ENCODE peak calls at places on chromosomes 7 and 10, in ten cellular contexts. One of them, this sample, is unnamed. For H3K9me3 and H3K36me3, the result is how much of the 10 kb centered on the place peaks cover.

GRCh38 chr10:75623310-75623940 is 192.0 kb downstream of the LRMDA start:
- DNase-seq in lower lobe of right lung: no peak
- DNase-seq in transverse colon: no peak
- DNase-seq in uterus: no peak
- DNase-seq in sigmoid colon: no peak
- DNase-seq in colonic mucosa: no peak
- DNase-seq in DND-41: no peak
- DNase-seq in effector memory CD4-positive, alpha-beta T cell: no peak
- DNase-seq in Karpas-422: no peak
- DNase-seq in hepatocyte: no peak
- DNase-seq in this sample: no peak

GRCh38 chr10:90162464-90162863 is 461.1 kb downstream of the KIF20B start:
- DNase-seq in lower lobe of right lung: no peak
- DNase-seq in transverse colon: no peak
- DNase-seq in uterus: no peak
- DNase-seq in sigmoid colon: no peak
- DNase-seq in colonic mucosa: no peak
- DNase-seq in DND-41: no peak
- DNase-seq in effector memory CD4-positive, alpha-beta T cell: no peak
- DNase-seq in Karpas-422: no peak
- DNase-seq in hepatocyte: no peak
- DNase-seq in this sample: no peak

GRCh38 chr10:118723467-118723866 is 31.3 kb downstream of the CACUL1 start:
- DNase-seq in lower lobe of right lung: no peak
- DNase-seq in transverse colon: no peak
- DNase-seq in uterus: no peak
- DNase-seq in sigmoid colon: no peak
- DNase-seq in colonic mucosa: no peak
- DNase-seq in DND-41: no peak
- DNase-seq in effector memory CD4-positive, alpha-beta T cell: no peak
- DNase-seq in Karpas-422: no peak
- DNase-seq in hepatocyte: no peak
- DNase-seq in this sample: no peak

GRCh38 chr7:150986099-150986512 is 4.7 kb upstream of the NOS3 start:
- DNase-seq in lower lobe of right lung: no peak
- DNase-seq in transverse colon: peak
- DNase-seq in uterus: peak
- DNase-seq in sigmoid colon: no peak
- DNase-seq in colonic mucosa: peak
- DNase-seq in DND-41: peak
- DNase-seq in effector memory CD4-positive, alpha-beta T cell: no peak
- DNase-seq in Karpas-422: peak
- DNase-seq in hepatocyte: peak
- DNase-seq in this sample: no peak

GRCh38 chr10:23383637-23384036 is 39.0 kb upstream of the C10orf67 start:
- DNase-seq in lower lobe of right lung: no peak
- DNase-seq in transverse colon: no peak
- DNase-seq in uterus: no peak
- DNase-seq in sigmoid colon: no peak
- DNase-seq in colonic mucosa: no peak
- DNase-seq in DND-41: no peak
- DNase-seq in effector memory CD4-positive, alpha-beta T cell: no peak
- DNase-seq in Karpas-422: no peak
- DNase-seq in hepatocyte: no peak
- DNase-seq in this sample: no peak

GRCh38 chr10:76973091-76973514 is 664.5 kb downstream of the KCNMA1 start:
- DNase-seq in lower lobe of right lung: no peak
- DNase-seq in transverse colon: no peak
- DNase-seq in uterus: peak
- DNase-seq in sigmoid colon: no peak
- DNase-seq in colonic mucosa: no peak
- DNase-seq in DND-41: no peak
- DNase-seq in effector memory CD4-positive, alpha-beta T cell: no peak
- DNase-seq in Karpas-422: no peak
- DNase-seq in hepatocyte: peak
- DNase-seq in this sample: no peak

GRCh38 chr10:71755179-71755879 is 18.0 kb downstream of the VSIR start:
- DNase-seq in lower lobe of right lung: no peak
- DNase-seq in transverse colon: no peak
- DNase-seq in uterus: no peak
- DNase-seq in sigmoid colon: no peak
- DNase-seq in colonic mucosa: no peak
- DNase-seq in DND-41: no peak
- DNase-seq in effector memory CD4-positive, alpha-beta T cell: no peak
- DNase-seq in Karpas-422: no peak
- DNase-seq in hepatocyte: no peak
- DNase-seq in this sample: no peak

GRCh38 chr7:82050134-82050533 is 280.3 kb upstream of the HGF start:
- DNase-seq in lower lobe of right lung: no peak
- DNase-seq in transverse colon: no peak
- DNase-seq in uterus: no peak
- DNase-seq in sigmoid colon: no peak
- DNase-seq in colonic mucosa: no peak
- DNase-seq in DND-41: no peak
- DNase-seq in effector memory CD4-positive, alpha-beta T cell: no peak
- DNase-seq in Karpas-422: no peak
- DNase-seq in hepatocyte: peak
- DNase-seq in this sample: no peak

GRCh38 chr7:84389242-84389641 is 194.7 kb upstream of the SEMA3A start:
- DNase-seq in lower lobe of right lung: no peak
- DNase-seq in transverse colon: no peak
- DNase-seq in uterus: no peak
- DNase-seq in sigmoid colon: no peak
- DNase-seq in colonic mucosa: no peak
- DNase-seq in DND-41: no peak
- DNase-seq in effector memory CD4-positive, alpha-beta T cell: no peak
- DNase-seq in Karpas-422: peak
- DNase-seq in hepatocyte: no peak
- DNase-seq in this sample: no peak

GRCh38 chr7:7992502-7992901 is 23.9 kb downstream of the GLCCI1 start:
- DNase-seq in lower lobe of right lung: no peak
- DNase-seq in transverse colon: no peak
- DNase-seq in uterus: no peak
- DNase-seq in sigmoid colon: no peak
- DNase-seq in colonic mucosa: no peak
- DNase-seq in DND-41: no peak
- DNase-seq in effector memory CD4-positive, alpha-beta T cell: no peak
- DNase-seq in Karpas-422: no peak
- DNase-seq in hepatocyte: no peak
- DNase-seq in this sample: no peak

GRCh38 chr7:8000315-8000941 is 31.8 kb downstream of the GLCCI1 start:
- DNase-seq in lower lobe of right lung: no peak
- DNase-seq in transverse colon: no peak
- DNase-seq in uterus: no peak
- DNase-seq in sigmoid colon: no peak
- DNase-seq in colonic mucosa: no peak
- DNase-seq in DND-41: no peak
- DNase-seq in effector memory CD4-positive, alpha-beta T cell: no peak
- DNase-seq in Karpas-422: no peak
- DNase-seq in hepatocyte: no peak
- DNase-seq in this sample: no peak

DNA sequence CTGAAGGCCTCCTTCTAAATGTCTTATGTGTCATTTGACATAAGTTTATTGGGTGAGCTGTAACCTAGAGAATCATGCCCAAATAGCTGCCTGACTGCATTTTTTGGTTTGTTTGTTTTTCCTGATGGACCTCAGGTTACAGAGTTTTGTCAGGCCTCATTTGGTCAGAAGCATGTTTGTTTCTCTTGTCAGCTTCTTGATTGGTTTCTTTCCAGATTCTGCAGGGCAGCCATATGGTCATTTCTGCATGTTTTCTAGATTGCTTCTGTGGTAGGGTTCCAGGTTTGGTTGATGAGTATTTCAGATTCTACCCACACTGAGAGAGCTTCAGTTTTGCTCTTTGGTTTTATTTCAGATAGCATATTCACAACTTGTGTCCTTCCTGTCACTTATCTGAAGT is 28.0 kb downstream of the GLCCI1 start:
- DNase-seq in lower lobe of right lung: no peak
- DNase-seq in transverse colon: no peak
- DNase-seq in uterus: no peak
- DNase-seq in sigmoid colon: no peak
- DNase-seq in colonic mucosa: no peak
- DNase-seq in DND-41: no peak
- DNase-seq in effector memory CD4-positive, alpha-beta T cell: no peak
- DNase-seq in Karpas-422: no peak
- DNase-seq in hepatocyte: no peak
- DNase-seq in this sample: no peak
- H3K9me3 ChIP-seq in lower lobe of right lung: under half
- H3K9me3 ChIP-seq in transverse colon: under half
- H3K9me3 ChIP-seq in uterus: under half
- H3K9me3 ChIP-seq in sigmoid colon: under half
- H3K9me3 ChIP-seq in colonic mucosa: under half
- H3K9me3 ChIP-seq in DND-41: under half
- H3K9me3 ChIP-seq in effector memory CD4-positive, alpha-beta T cell: under half
- H3K9me3 ChIP-seq in Karpas-422: under half
- H3K9me3 ChIP-seq in hepatocyte: under half
- H3K9me3 ChIP-seq in this sample: under half

DNA sequence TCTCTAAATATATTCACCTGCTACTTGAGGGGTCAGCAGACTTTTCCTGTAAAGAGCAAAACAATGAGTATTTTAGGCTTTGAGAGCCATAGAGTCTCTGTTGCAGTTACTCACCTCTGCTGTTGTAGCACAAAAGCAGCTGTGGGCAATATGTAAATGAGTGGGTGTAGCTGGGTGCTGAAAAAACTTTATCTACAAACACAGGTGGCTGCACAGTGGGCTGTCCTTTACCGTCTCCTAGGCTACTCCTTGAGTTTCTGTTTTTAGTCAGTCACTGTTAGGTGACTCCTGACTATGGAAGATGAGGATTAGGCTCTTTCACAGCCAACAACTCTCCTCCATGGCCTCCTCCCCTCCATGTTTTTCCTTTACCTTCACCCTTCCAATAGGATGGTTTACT is 286.1 kb upstream of the C7orf33 start:
- DNase-seq in lower lobe of right lung: no peak
- DNase-seq in transverse colon: peak
- DNase-seq in uterus: no peak
- DNase-seq in sigmoid colon: no peak
- DNase-seq in colonic mucosa: no peak
- DNase-seq in DND-41: no peak
- DNase-seq in effector memory CD4-positive, alpha-beta T cell: no peak
- DNase-seq in Karpas-422: peak
- DNase-seq in hepatocyte: no peak
- DNase-seq in this sample: no peak
- H3K27ac ChIP-seq in lower lobe of right lung: no peak
- H3K27ac ChIP-seq in transverse colon: peak
- H3K27ac ChIP-seq in uterus: peak
- H3K27ac ChIP-seq in sigmoid colon: no peak
- H3K27ac ChIP-seq in colonic mucosa: peak
- H3K27ac ChIP-seq in DND-41: no peak
- H3K27ac ChIP-seq in effector memory CD4-positive, alpha-beta T cell: no peak
- H3K27ac ChIP-seq in Karpas-422: peak
- H3K27ac ChIP-seq in hepatocyte: no peak
- H3K27ac ChIP-seq in this sample: no peak

GRCh38 chr10:103440416-103440815 is 11.8 kb downstream of the CALHM2 start:
- DNase-seq in lower lobe of right lung: no peak
- DNase-seq in transverse colon: no peak
- DNase-seq in uterus: no peak
- DNase-seq in sigmoid colon: no peak
- DNase-seq in colonic mucosa: no peak
- DNase-seq in DND-41: no peak
- DNase-seq in effector memory CD4-positive, alpha-beta T cell: no peak
- DNase-seq in Karpas-422: no peak
- DNase-seq in hepatocyte: no peak
- DNase-seq in this sample: no peak
- H3K36me3 ChIP-seq in lower lobe of right lung: half or more
- H3K36me3 ChIP-seq in transverse colon: half or more
- H3K36me3 ChIP-seq in uterus: under half
- H3K36me3 ChIP-seq in sigmoid colon: half or more
- H3K36me3 ChIP-seq in colonic mucosa: under half
- H3K36me3 ChIP-seq in DND-41: half or more
- H3K36me3 ChIP-seq in effector memory CD4-positive, alpha-beta T cell: half or more
- H3K36me3 ChIP-seq in Karpas-422: under half
- H3K36me3 ChIP-seq in hepatocyte: under half
- H3K36me3 ChIP-seq in this sample: under half

DNA sequence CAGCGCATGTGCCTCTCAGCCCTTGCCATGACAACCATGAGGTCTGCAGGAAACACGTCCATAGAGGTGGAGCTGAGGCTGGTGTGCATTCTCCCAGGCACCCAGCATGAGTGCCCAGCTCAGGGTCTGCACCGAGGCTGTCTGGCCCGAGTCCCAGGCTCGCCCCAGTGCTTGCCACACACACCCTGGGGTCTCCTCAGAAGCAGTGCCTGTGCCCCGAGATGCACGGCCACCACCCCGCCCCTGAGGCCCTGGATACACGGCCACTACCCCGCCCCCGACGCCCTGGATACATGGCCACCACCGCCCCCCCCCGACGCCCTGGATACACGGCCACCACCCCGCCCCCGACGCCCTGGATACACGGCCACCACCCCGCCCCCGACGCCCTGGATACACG is 529.7 kb downstream of the DNAJB6 start:
- DNase-seq in lower lobe of right lung: no peak
- DNase-seq in transverse colon: no peak
- DNase-seq in uterus: no peak
- DNase-seq in sigmoid colon: no peak
- DNase-seq in colonic mucosa: no peak
- DNase-seq in DND-41: no peak
- DNase-seq in effector memory CD4-positive, alpha-beta T cell: no peak
- DNase-seq in Karpas-422: no peak
- DNase-seq in hepatocyte: no peak
- DNase-seq in this sample: peak
- H3K9me3 ChIP-seq in lower lobe of right lung: under half
- H3K9me3 ChIP-seq in transverse colon: under half
- H3K9me3 ChIP-seq in uterus: under half
- H3K9me3 ChIP-seq in sigmoid colon: under half
- H3K9me3 ChIP-seq in colonic mucosa: under half
- H3K9me3 ChIP-seq in DND-41: under half
- H3K9me3 ChIP-seq in effector memory CD4-positive, alpha-beta T cell: under half
- H3K9me3 ChIP-seq in Karpas-422: under half
- H3K9me3 ChIP-seq in hepatocyte: under half
- H3K9me3 ChIP-seq in this sample: under half